ENCODE peak calls at places on chromosomes 16 and 17, in seven cellular contexts. V is MM.1S, M is uterus, A is cardiac muscle cell, B is endothelial cell, Z is heart right ventricle, W is AG04449. F is an unnamed sample.
A peak's percentile ranks its signal among the peaks of the same experiment; 100 is the strongest.

GRCh38 chr17:19248923-19249574 is 11.9 kb downstream of the EPN2 start:
- DNase-seq in V (no peak), M (peak; percentile 69), A (peak; percentile 78), B (no peak), Z (peak; percentile 40), W (peak; percentile 42), F (no peak)

GRCh38 chr16:69328854-69329316 is 1.5 kb downstream of the PDF start:
- DNase-seq in V (no peak), M (no peak), A (no peak), B (no peak), Z (no peak), W (no peak), F (no peak)

GRCh38 chr17:42819939-42820535 is 4.0 kb downstream of the BECN1 start:
- DNase-seq in V (peak; percentile 76), M (no peak), A (peak; percentile 67), B (peak; percentile 77), Z (peak; percentile 40), W (no peak), F (peak; percentile 19)

GRCh38 chr17:42305543-42306384 is 17.5 kb downstream of the STAT5A start:
- DNase-seq in V (no peak), M (no peak), A (no peak), B (no peak), Z (no peak), W (no peak), F (no peak)

GRCh38 chr16:82439678-82440293 is 187.0 kb upstream of the CDH13 start:
- DNase-seq in V (no peak), M (no peak), A (peak; percentile 16), B (peak; percentile 30), Z (no peak), W (no peak), F (no peak)

GRCh38 chr16:27690604-27691003 is 140.7 kb downstream of the KATNIP start:
- DNase-seq in V (peak; percentile 24), M (no peak), A (peak; percentile 54), B (peak; percentile 36), Z (no peak), W (no peak), F (no peak)

GRCh38 chr17:78122221-78122990 is 6.1 kb downstream of the TMC6 start:
- DNase-seq in V (no peak), M (no peak), A (no peak), B (no peak), Z (peak; percentile 14), W (no peak), F (no peak)

GRCh38 chr17:72916991-72917390 is 175.5 kb downstream of the SLC39A11 start:
- DNase-seq in V (no peak), M (no peak), A (peak; percentile 40), B (no peak), Z (no peak), W (no peak), F (no peak)

GRCh38 chr16:27226476-27226875 is 23.1 kb downstream of the KDM8 start:
- DNase-seq in V (peak; percentile 9), M (no peak), A (no peak), B (no peak), Z (no peak), W (no peak), F (no peak)

GRCh38 chr16:68779891-68780290 is 42.8 kb downstream of the CDH1 start:
- DNase-seq in V (no peak), M (no peak), A (no peak), B (no peak), Z (no peak), W (no peak), F (no peak)

GRCh38 chr17:73546770-73547345 is 97.4 kb downstream of the SDK2 start:
- DNase-seq in V (peak; percentile 18), M (no peak), A (peak; percentile 18), B (no peak), Z (peak; percentile 26), W (no peak), F (peak; percentile 4)

GRCh38 chr16:66551362-66551761 is 1.0 kb upstream of the CKLF start:
- DNase-seq in V (peak; percentile 74), M (no peak), A (no peak), B (peak; percentile 37), Z (no peak), W (no peak), F (peak; percentile 30)

GRCh38 chr16:69511641-69512040 is 54.1 kb upstream of the NFAT5 start:
- DNase-seq in V (no peak), M (no peak), A (no peak), B (no peak), Z (no peak), W (no peak), F (no peak)

GRCh38 chr17:37532751-37533150 is 43.1 kb downstream of the DUSP14 start:
- DNase-seq in V (no peak), M (no peak), A (no peak), B (no peak), Z (no peak), W (no peak), F (no peak)

GRCh38 chr17:17445925-17446665 is 30.7 kb upstream of the MED9 start:
- DNase-seq in V (no peak), M (peak; percentile 21), A (peak; percentile 83), B (no peak), Z (no peak), W (peak; percentile 74), F (no peak)

GRCh38 chr16:47503936-47504335 is 42.8 kb downstream of the PHKB start:
- DNase-seq in V (no peak), M (no peak), A (no peak), B (no peak), Z (no peak), W (no peak), F (no peak)

GRCh38 chr17:42617956-42618431 is 8.5 kb downstream of the TUBG1 start:
- DNase-seq in V (peak; percentile 88), M (no peak), A (no peak), B (no peak), Z (no peak), W (no peak), F (peak; percentile 47)

GRCh38 chr17:39963826-39964225 is 1.0 kb downstream of the GSDMA start:
- DNase-seq in V (no peak), M (no peak), A (no peak), B (no peak), Z (no peak), W (no peak), F (no peak)

GRCh38 chr17:4788159-4788806 is 481 bp upstream of the GLTPD2 start:
- DNase-seq in V (no peak), M (no peak), A (peak; percentile 2), B (no peak), Z (no peak), W (no peak), F (no peak)
- TF ChIP-seq CTCF in V (no peak), M (no peak), A (no peak), B (no peak), Z (no peak), W (no peak), F (no peak)

GRCh38 chr16:56203052-56203451 is 11.8 kb downstream of the GNAO1 start:
- DNase-seq in V (peak; percentile 30), M (no peak), A (peak; percentile 9), B (no peak), Z (peak; percentile 18), W (no peak), F (peak; percentile 41)
- TF ChIP-seq CTCF in V (peak; percentile 44), M (no peak), A (peak; percentile 14), B (no peak), Z (peak; percentile 26), W (no peak), F (peak; percentile 69)

GRCh38 chr16:57688487-57688986 is 6.1 kb upstream of the DRC7 start:
- DNase-seq in V (no peak), M (peak; percentile 7), A (no peak), B (no peak), Z (no peak), W (no peak), F (no peak)

GRCh38 chr16:57692636-57693035 is 2.0 kb upstream of the DRC7 start:
- DNase-seq in V (no peak), M (no peak), A (no peak), B (no peak), Z (no peak), W (no peak), F (no peak)

GRCh38 chr16:57688987-57689771 is 5.4 kb upstream of the DRC7 start:
- DNase-seq in V (no peak), M (peak; percentile 7), A (no peak), B (no peak), Z (no peak), W (no peak), F (no peak)

GRCh38 chr16:57690782-57691471 is 3.7 kb upstream of the DRC7 start:
- DNase-seq in V (no peak), M (peak; percentile 1), A (peak; percentile 30), B (no peak), Z (no peak), W (no peak), F (no peak)

GRCh38 chr16:57689772-57690558 is 4.6 kb upstream of the DRC7 start:
- DNase-seq in V (no peak), M (peak; percentile 8), A (peak; percentile 46), B (peak; percentile 70), Z (no peak), W (no peak), F (peak; percentile 40)
- TF ChIP-seq CTCF in V (no peak), M (no peak), A (no peak), B (no peak), Z (no peak), W (no peak), F (no peak)

DNA sequence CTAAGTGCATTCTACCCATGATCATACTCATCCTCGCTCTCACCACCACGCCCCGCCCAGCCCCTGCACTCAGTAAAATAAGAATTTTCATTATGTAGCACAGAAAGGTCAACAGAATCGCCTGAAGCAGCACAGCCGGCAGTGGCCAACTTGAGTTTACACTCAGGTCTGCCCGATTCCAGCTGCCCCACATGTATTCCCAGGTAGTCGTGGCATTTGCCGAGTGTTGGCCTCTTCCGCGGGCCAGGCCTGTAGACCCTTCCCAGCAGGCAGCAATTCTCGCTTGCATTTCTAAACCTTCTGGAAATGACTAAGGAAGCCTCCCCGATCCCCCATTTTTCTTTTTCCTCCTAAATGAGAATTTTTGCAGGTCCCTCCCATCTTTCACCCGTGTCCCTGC is 609 bp downstream of the CNGB1 start:
- DNase-seq in V (no peak), M (no peak), A (no peak), B (no peak), Z (no peak), W (no peak), F (no peak)
- TF ChIP-seq CTCF in V (no peak), M (no peak), A (no peak), B (no peak), Z (no peak), W (no peak), F (no peak)

GRCh38 chr17:67563692-67564228 is 154.0 kb upstream of the NOL11 start:
- DNase-seq in V (no peak), M (no peak), A (no peak), B (no peak), Z (no peak), W (no peak), F (no peak)
- TF ChIP-seq CTCF in V (no peak), M (no peak), A (no peak), B (no peak), Z (no peak), W (no peak), F (no peak)

DNA sequence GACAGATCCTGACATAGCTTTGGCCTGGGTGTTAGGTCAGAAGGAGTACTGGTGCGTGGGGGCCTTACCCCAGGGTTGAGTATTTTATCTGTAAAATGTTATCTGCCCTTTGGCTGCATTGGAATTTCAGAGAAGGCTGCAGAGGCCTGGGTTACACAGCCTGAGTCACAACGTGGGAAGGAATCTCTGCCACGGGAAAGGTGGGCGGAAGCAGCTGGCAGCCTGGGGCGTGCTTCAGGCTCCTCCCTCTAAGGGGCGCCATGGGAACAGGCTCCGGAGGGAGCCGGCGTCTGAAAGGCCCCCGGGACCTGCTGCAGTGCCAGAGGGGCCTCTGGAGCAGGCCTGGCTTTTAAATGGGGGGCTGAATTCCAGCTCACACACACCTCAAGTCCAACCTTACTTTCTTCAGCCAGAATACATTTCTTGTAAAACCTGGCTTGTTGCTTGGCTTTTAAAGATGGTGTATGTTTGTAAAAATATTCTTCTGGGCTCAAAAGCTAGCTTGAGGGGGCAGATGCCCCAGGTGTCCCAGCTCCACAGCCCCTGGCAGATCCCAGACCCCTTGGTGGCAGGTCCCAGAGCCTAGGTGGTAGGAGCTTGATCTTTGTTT is 142.2 kb downstream of the RAB11FIP4 start:
- DNase-seq in V (no peak), M (no peak), A (peak; percentile 79), B (peak; percentile 56), Z (no peak), W (peak; percentile 23), F (no peak)
- TF ChIP-seq CTCF in V (peak; percentile 36), M (no peak), A (peak; percentile 30), B (peak; percentile 41), Z (peak; percentile 42), W (peak; percentile 54), F (peak; percentile 26)